ENCODE peak calls at places on chromosomes 5 and 9, in four cellular contexts. Y is AG04449, N is choroid plexus epithelial cell, P is GM20000. M is an unnamed sample.

GRCh38 chr5:113682497-113683136 is 169.1 kb downstream of the YTHDC2 start:
- DNase-seq in P (no peak), Y (no peak), N (peak), M (no peak)

GRCh38 chr9:129561594-129562281 is 59.2 kb downstream of the C9orf50 start:
- DNase-seq in P (no peak), Y (no peak), N (peak), M (peak)

GRCh38 chr5:9622891-9623547 is 7.1 kb downstream of the TAS2R1 start:
- DNase-seq in Y (peak), P (no peak), N (peak), M (peak)

GRCh38 chr5:34914671-34915138 is 599 bp downstream of the RAD1 start:
- DNase-seq in P (no peak), N (peak), Y (no peak), M (peak)

GRCh38 chr5:154757647-154758406 is 2.6 kb downstream of the LARP1 start:
- DNase-seq in Y (no peak), N (no peak), P (no peak), M (no peak)

GRCh38 chr5:143105216-143105905 is 298.1 kb downstream of the NR3C1 start:
- DNase-seq in N (no peak), P (no peak), Y (no peak), M (no peak)

GRCh38 chr5:36535837-36536236 is 70.6 kb upstream of the SLC1A3 start:
- DNase-seq in P (no peak), Y (no peak), N (no peak), M (no peak)

GRCh38 chr5:1317921-1318565 is 23.2 kb upstream of the TERT start:
- DNase-seq in P (no peak), Y (no peak), N (no peak), M (peak)

GRCh38 chr9:135478858-135479468 is 619 bp upstream of the PPP1R26 start:
- DNase-seq in Y (no peak), N (no peak), P (peak), M (peak)

GRCh38 chr5:173413476-173413982 is 85.3 kb upstream of the STC2 start:
- DNase-seq in Y (no peak), P (no peak), N (no peak), M (no peak)

GRCh38 chr5:173408946-173409345 is 80.7 kb upstream of the STC2 start:
- DNase-seq in N (no peak), Y (no peak), P (no peak), M (no peak)

GRCh38 chr5:173412566-173412965 is 84.4 kb upstream of the STC2 start:
- DNase-seq in Y (no peak), P (no peak), N (no peak), M (peak)

GRCh38 chr5:173410459-173411233 is 82.4 kb upstream of the STC2 start:
- DNase-seq in N (no peak), Y (no peak), P (no peak), M (no peak)

GRCh38 chr5:173412151-173412550 is 83.9 kb upstream of the STC2 start:
- DNase-seq in P (no peak), Y (no peak), N (no peak), M (no peak)
- TF ChIP-seq CTCF in P (no peak), Y (no peak), N (no peak), M (no peak)

DNA sequence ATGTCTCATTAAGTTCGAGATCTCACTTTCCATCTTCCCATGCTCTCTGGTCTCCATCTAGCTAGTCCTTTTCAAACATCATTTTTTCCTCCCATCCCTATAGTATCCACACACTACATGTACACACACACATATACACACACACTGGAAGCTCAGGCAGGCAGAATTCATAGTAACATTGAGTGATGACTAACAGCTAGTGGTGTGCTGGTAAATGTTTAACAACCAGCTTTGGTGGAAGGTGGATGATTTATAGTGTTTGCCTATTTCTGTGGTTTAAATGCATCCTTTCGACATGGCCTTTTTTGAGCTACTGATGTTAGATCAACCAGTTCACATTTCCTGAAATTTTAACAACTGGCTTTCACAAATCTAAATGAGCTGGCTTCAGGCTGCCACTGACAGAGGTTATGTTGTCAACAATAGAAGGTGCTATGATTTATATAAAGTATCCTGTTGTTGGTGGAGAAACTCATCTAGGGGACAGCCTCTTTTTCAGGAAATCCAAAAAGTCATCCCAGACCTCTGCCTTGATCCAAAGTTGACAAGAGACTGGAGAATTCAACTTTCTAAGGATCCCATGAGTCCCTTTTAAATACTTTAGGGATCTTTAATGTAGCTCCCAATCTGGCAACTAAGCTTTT is 117.8 kb downstream of the CCDC192 start:
- DNase-seq in N (no peak), Y (peak), P (no peak), M (no peak)
- TF ChIP-seq CTCF in N (no peak), Y (no peak), P (no peak), M (no peak)

DNA sequence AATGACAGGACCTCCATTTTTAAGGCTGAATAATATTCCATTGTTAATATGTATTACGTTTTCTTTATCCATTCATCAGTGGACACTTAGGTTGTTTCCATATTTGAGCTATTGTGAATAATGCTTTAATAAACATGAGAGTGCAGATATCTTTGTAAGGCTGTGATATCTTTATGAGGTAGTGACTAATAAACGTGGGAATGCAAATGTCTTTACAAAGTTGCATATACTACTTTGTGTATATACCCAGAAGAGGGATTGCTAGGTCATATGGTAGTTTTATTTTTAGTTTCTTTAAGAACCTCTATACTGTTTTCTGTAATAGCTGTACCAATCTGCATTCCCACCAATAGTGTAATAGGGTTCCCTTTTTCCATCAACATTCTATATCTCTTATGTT is 148.7 kb downstream of the FOCAD start:
- DNase-seq in Y (no peak), N (no peak), P (no peak), M (no peak)
- TF ChIP-seq CTCF in Y (no peak), N (no peak), P (no peak), M (no peak)

GRCh38 chr9:126565336-126566128 is 48.2 kb upstream of the LMX1B start:
- DNase-seq in P (no peak), N (no peak), Y (no peak), M (peak)
- TF ChIP-seq CTCF in P (no peak), N (no peak), Y (no peak), M (no peak)

GRCh38 chr5:28903643-28904042 is 1865.3 kb upstream of the CDH9 start:
- DNase-seq in N (no peak), Y (no peak), P (no peak), M (no peak)
- TF ChIP-seq CTCF in N (no peak), Y (no peak), P (no peak), M (no peak)

GRCh38 chr5:96601811-96602244 is 60.3 kb upstream of the CAST start:
- DNase-seq in Y (no peak), P (peak), N (peak), M (peak)
- TF ChIP-seq CTCF in Y (peak), P (peak), N (peak), M (peak)

GRCh38 chr5:66440202-66440680 is 156.0 kb upstream of the MAST4 start:
- DNase-seq in N (peak), P (peak), Y (no peak), M (peak)

DNA sequence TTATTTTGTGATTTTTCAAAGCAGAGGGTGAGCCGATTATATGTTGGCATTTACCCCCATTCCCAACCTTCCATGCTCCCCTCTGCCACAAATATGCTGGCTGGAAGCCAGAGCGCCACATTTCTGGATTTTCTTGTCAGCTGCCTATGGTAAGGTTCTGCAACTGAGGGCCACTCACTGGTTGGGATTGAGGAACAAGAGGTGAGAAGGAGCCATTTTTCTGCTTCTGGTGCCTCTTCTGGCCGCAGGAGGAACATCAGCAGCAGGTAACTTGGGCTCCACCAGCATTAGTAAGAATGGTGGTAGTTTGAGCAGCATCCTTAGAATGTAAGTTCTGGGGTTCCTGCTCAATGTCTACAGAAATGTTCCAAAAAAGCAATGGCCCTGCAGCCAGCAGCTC is 159.5 kb upstream of the MAST4 start:
- DNase-seq in P (peak), N (no peak), Y (no peak), M (peak)
- TF ChIP-seq CTCF in P (peak), N (peak), Y (no peak), M (no peak)

GRCh38 chr9:130857864-130858730 is 23.0 kb downstream of the ABL1 start:
- DNase-seq in N (peak), P (no peak), Y (peak), M (peak)

GRCh38 chr9:130854086-130854485 is 19.0 kb downstream of the ABL1 start:
- DNase-seq in P (no peak), N (peak), Y (no peak), M (no peak)

GRCh38 chr9:130852801-130853200 is 17.7 kb downstream of the ABL1 start:
- DNase-seq in Y (no peak), N (no peak), P (no peak), M (no peak)

GRCh38 chr9:130856474-130856873 is 21.4 kb downstream of the ABL1 start:
- DNase-seq in N (no peak), Y (no peak), P (no peak), M (no peak)

GRCh38 chr9:130854835-130855234 is 19.8 kb downstream of the ABL1 start:
- DNase-seq in Y (no peak), P (no peak), N (no peak), M (no peak)
- TF ChIP-seq CTCF in Y (no peak), P (no peak), N (peak), M (no peak)

GRCh38 chr9:81686614-81687520 is 2.5 kb downstream of the TLE1 start:
- DNase-seq in N (peak), Y (no peak), P (peak), M (peak)
- TF ChIP-seq CTCF in N (peak), Y (peak), P (no peak), M (peak)

M was measured in osteoblast.